ENCODE peak calls at places on chromosomes 6 and 20, in four cellular contexts. One of them, this sample, is unnamed.

GRCh38 chr20:46154796-46155195 is 36.7 kb downstream of the CD40 start:
- DNase-seq in K562: no peak
- DNase-seq in HepG2: no peak
- DNase-seq in GM12878: no peak
- DNase-seq in this sample: no peak

GRCh38 chr6:52551483-52552277 is 25.2 kb downstream of the TRAM2 start:
- DNase-seq in HepG2: peak; percentile 77
- DNase-seq in GM12878: no peak
- DNase-seq in K562: no peak
- DNase-seq in this sample: peak; percentile 58

GRCh38 chr6:89763550-89763949 is 56.0 kb downstream of the MDN1 start:
- DNase-seq in GM12878: no peak
- DNase-seq in K562: no peak
- DNase-seq in HepG2: no peak
- DNase-seq in this sample: no peak

GRCh38 chr20:19889011-19889953 is 127.9 kb upstream of the NAA20 start:
- DNase-seq in HepG2: no peak
- DNase-seq in K562: no peak
- DNase-seq in GM12878: no peak
- DNase-seq in this sample: peak; percentile 7

GRCh38 chr6:134165827-134166226 is 113.4 kb upstream of the SLC2A12 start:
- DNase-seq in K562: no peak
- DNase-seq in HepG2: no peak
- DNase-seq in GM12878: no peak
- DNase-seq in this sample: no peak

GRCh38 chr20:15846446-15846845 is 726.8 kb downstream of the KIF16B start:
- DNase-seq in K562: no peak
- DNase-seq in HepG2: no peak
- DNase-seq in GM12878: no peak
- DNase-seq in this sample: no peak

GRCh38 chr20:50648651-50649050 is 42.7 kb downstream of the RIPOR3 start:
- DNase-seq in GM12878: no peak
- DNase-seq in K562: no peak
- DNase-seq in HepG2: no peak
- DNase-seq in this sample: no peak

GRCh38 chr6:3746119-3746691 is 5.3 kb downstream of the PXDC1 start:
- DNase-seq in GM12878: peak; percentile 37
- DNase-seq in K562: no peak
- DNase-seq in HepG2: no peak
- DNase-seq in this sample: no peak

GRCh38 chr6:109397020-109397419 is 14.8 kb upstream of the CD164 start:
- DNase-seq in GM12878: no peak
- DNase-seq in K562: peak; percentile 27
- DNase-seq in HepG2: no peak
- DNase-seq in this sample: peak; percentile 36

GRCh38 chr6:118567974-118568373 is 19.9 kb downstream of the PLN start:
- DNase-seq in K562: no peak
- DNase-seq in HepG2: no peak
- DNase-seq in GM12878: no peak
- DNase-seq in this sample: no peak

GRCh38 chr20:39398656-39399055 is 436.5 kb downstream of the DHX35 start:
- DNase-seq in HepG2: no peak
- DNase-seq in K562: no peak
- DNase-seq in GM12878: no peak
- DNase-seq in this sample: peak; percentile 44

GRCh38 chr6:53306819-53307347 is 41.9 kb downstream of the ELOVL5 start:
- DNase-seq in K562: no peak
- DNase-seq in GM12878: peak; percentile 79
- DNase-seq in HepG2: peak; percentile 89
- DNase-seq in this sample: no peak

GRCh38 chr6:46796842-46797241 is 3.7 kb downstream of the MEP1A start:
- DNase-seq in GM12878: no peak
- DNase-seq in K562: no peak
- DNase-seq in HepG2: no peak
- DNase-seq in this sample: no peak

GRCh38 chr20:35093245-35093884 is 758 bp upstream of the TRPC4AP start:
- DNase-seq in K562: no peak
- DNase-seq in HepG2: no peak
- DNase-seq in GM12878: no peak
- DNase-seq in this sample: no peak

GRCh38 chr20:64024141-64024990 is 11.6 kb upstream of the C20orf204 start:
- DNase-seq in HepG2: peak; percentile 100
- DNase-seq in K562: no peak
- DNase-seq in GM12878: no peak
- DNase-seq in this sample: no peak
- TF ChIP-seq REST in HepG2: peak; percentile 89
- TF ChIP-seq REST in K562: no peak
- TF ChIP-seq REST in GM12878: no peak
- TF ChIP-seq REST in this sample: no peak

DNA sequence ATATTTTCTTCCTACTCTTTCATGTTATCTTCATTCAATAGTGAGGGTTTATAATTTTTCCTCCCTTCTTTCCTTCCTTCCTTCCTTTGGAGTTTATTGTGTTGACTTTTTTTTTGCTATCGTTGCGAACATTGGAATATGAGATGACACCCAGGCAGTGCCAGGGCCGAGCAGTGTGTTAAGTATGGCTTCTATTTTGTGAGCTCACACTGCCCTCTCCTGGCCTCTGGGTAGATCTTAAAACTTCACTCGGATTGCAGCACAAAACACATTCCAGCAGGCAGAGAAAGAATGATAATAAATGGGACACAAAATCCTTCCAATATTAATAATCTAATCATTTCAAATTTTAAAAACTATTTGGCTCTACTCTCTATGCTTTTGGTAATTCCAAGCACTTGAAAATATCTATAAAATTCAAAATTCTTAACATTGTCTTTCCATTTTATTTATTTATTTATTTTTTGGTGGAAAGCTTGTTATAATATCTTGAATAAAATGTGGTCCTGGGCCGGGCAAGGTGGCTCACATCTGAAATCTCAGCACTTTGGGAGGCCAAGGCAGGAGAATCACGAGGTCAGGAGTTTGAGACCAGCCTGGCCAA is 147.4 kb upstream of the OLIG3 start:
- DNase-seq in HepG2: peak; percentile 79
- DNase-seq in GM12878: no peak
- DNase-seq in K562: peak; percentile 52
- DNase-seq in this sample: peak; percentile 84
- H3K4me3 ChIP-seq in HepG2: no peak overlapping the region
- H3K4me3 ChIP-seq in GM12878: no peak overlapping the region
- H3K4me3 ChIP-seq in K562: no peak overlapping the region
- H3K4me3 ChIP-seq in this sample: no peak overlapping the region

DNA sequence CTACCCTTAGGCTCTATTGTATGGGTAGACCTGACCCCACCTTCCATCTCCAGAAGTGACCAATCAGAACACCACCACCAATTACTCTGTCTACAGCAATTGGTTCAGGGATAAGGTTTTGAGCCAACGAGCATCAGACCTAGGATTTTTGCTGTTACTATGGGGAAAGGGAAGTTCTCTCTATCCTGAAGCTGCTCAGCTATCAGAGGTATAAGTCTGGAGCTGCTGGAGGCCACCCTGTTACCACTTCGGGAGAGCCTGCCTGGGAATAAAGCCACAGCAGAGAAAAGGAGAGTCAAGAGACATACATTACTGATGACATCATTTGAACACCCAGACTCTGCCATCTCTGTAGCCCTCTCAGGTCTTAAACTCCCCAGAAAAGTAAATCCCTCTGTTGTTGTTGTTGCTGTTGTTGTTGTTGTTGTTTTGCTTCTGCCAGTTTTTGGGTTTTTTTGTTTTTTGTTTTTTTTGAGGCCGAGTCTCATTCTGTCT is 94.5 kb downstream of the PREX1 start:
- DNase-seq in HepG2: no peak
- DNase-seq in K562: no peak
- DNase-seq in GM12878: no peak
- DNase-seq in this sample: peak; percentile 21
- TF ChIP-seq CREB1 in HepG2: no peak
- TF ChIP-seq CREB1 in K562: no peak
- TF ChIP-seq CREB1 in GM12878: no peak
- TF ChIP-seq CREB1 in this sample: no peak

GRCh38 chr6:125153541-125154183 is at the start of gene TPD52L1:
- DNase-seq in K562: peak; percentile 83
- DNase-seq in GM12878: no peak
- DNase-seq in HepG2: peak; percentile 66
- DNase-seq in this sample: peak; percentile 91
- TF ChIP-seq REST in K562: peak; percentile 33
- TF ChIP-seq REST in GM12878: no peak
- TF ChIP-seq REST in HepG2: no peak
- TF ChIP-seq REST in this sample: no peak

GRCh38 chr6:167796668-167797031 is 30.1 kb upstream of the AFDN start:
- DNase-seq in K562: no peak
- DNase-seq in GM12878: no peak
- DNase-seq in HepG2: no peak
- DNase-seq in this sample: no peak
- H3K4me3 ChIP-seq in K562: no peak overlapping the region
- H3K4me3 ChIP-seq in GM12878: no peak overlapping the region
- H3K4me3 ChIP-seq in HepG2: no peak overlapping the region
- H3K4me3 ChIP-seq in this sample: no peak overlapping the region

GRCh38 chr6:24126586-24127192 is 674 bp downstream of the NRSN1 start:
- DNase-seq in HepG2: peak; percentile 85
- DNase-seq in K562: peak; percentile 36
- DNase-seq in GM12878: no peak
- DNase-seq in this sample: peak; percentile 95
- TF ChIP-seq CREB1 in HepG2: no peak
- TF ChIP-seq CREB1 in K562: no peak
- TF ChIP-seq CREB1 in GM12878: no peak
- TF ChIP-seq CREB1 in this sample: no peak

GRCh38 chr6:135983720-135984343 is 132.3 kb downstream of the PDE7B start:
- DNase-seq in GM12878: no peak
- DNase-seq in K562: no peak
- DNase-seq in HepG2: no peak
- DNase-seq in this sample: no peak

GRCh38 chr6:135985471-135985870 is 134.0 kb downstream of the PDE7B start:
- DNase-seq in GM12878: no peak
- DNase-seq in HepG2: no peak
- DNase-seq in K562: no peak
- DNase-seq in this sample: no peak

GRCh38 chr6:135987226-135987625 is 135.7 kb downstream of the PDE7B start:
- DNase-seq in K562: no peak
- DNase-seq in GM12878: no peak
- DNase-seq in HepG2: no peak
- DNase-seq in this sample: no peak

GRCh38 chr6:135983093-135983492 is 131.6 kb downstream of the PDE7B start:
- DNase-seq in HepG2: no peak
- DNase-seq in K562: no peak
- DNase-seq in GM12878: no peak
- DNase-seq in this sample: no peak
- TF ChIP-seq REST in HepG2: peak; percentile 38
- TF ChIP-seq REST in K562: no peak
- TF ChIP-seq REST in GM12878: no peak
- TF ChIP-seq REST in this sample: no peak

DNA sequence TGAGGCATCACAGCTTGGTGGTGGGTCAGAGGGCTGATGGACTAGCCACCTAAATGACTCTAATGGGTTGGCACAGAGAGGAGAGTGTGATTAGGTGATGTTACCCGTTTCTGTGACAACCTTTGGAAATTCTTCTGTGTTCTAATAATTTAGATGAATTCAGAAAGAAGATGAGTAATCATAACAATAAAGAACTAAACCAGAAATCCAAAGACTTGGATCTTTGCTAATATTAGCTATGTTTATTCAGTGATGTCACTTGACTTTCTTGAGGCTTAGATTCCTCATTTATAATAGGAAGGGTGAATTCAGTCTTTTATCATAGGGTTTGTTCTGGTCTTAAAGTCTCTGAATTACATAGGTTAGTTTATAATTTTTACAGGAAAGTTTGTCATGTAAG is 19.9 kb downstream of the CRYBG1 start:
- DNase-seq in GM12878: no peak
- DNase-seq in HepG2: no peak
- DNase-seq in K562: no peak
- DNase-seq in this sample: no peak
- H3K4me3 ChIP-seq in GM12878: no peak overlapping the region
- H3K4me3 ChIP-seq in HepG2: no peak overlapping the region
- H3K4me3 ChIP-seq in K562: no peak overlapping the region
- H3K4me3 ChIP-seq in this sample: no peak overlapping the region